ENCODE peak calls at places on chromosomes 2 and 18, in seven cellular contexts. One of them, this sample, is unnamed.

GRCh38 chr18:48750485-48751175 is 200.1 kb downstream of the SMAD7 start:
- DNase-seq in Ammon's horn: no peak
- DNase-seq in H54: no peak
- DNase-seq in fibroblast of mammary gland: peak
- DNase-seq in psoas muscle: peak
- DNase-seq in T-helper 2 cell: no peak
- DNase-seq in erythroblast: no peak
- DNase-seq in this sample: no peak

GRCh38 chr2:29223851-29224692 is 108.9 kb downstream of the CLIP4 start:
- DNase-seq in Ammon's horn: peak
- DNase-seq in psoas muscle: no peak
- DNase-seq in fibroblast of mammary gland: peak
- DNase-seq in erythroblast: no peak
- DNase-seq in T-helper 2 cell: no peak
- DNase-seq in H54: peak
- DNase-seq in this sample: no peak

GRCh38 chr18:9737814-9738160 is 29.7 kb downstream of the RAB31 start:
- DNase-seq in Ammon's horn: peak
- DNase-seq in erythroblast: peak
- DNase-seq in T-helper 2 cell: no peak
- DNase-seq in fibroblast of mammary gland: no peak
- DNase-seq in H54: no peak
- DNase-seq in psoas muscle: no peak
- DNase-seq in this sample: no peak

GRCh38 chr2:10375570-10376266 is 72.4 kb downstream of the ODC1 start:
- DNase-seq in T-helper 2 cell: no peak
- DNase-seq in Ammon's horn: peak
- DNase-seq in psoas muscle: no peak
- DNase-seq in erythroblast: no peak
- DNase-seq in H54: no peak
- DNase-seq in fibroblast of mammary gland: no peak
- DNase-seq in this sample: no peak

GRCh38 chr2:203631068-203631757 is 75.2 kb upstream of the CD28 start:
- DNase-seq in psoas muscle: no peak
- DNase-seq in fibroblast of mammary gland: peak
- DNase-seq in H54: no peak
- DNase-seq in erythroblast: no peak
- DNase-seq in T-helper 2 cell: no peak
- DNase-seq in Ammon's horn: no peak
- DNase-seq in this sample: no peak

GRCh38 chr2:218186876-218187649 is 20.3 kb upstream of the CXCR1 start:
- DNase-seq in erythroblast: no peak
- DNase-seq in T-helper 2 cell: no peak
- DNase-seq in psoas muscle: no peak
- DNase-seq in fibroblast of mammary gland: no peak
- DNase-seq in H54: no peak
- DNase-seq in Ammon's horn: no peak
- DNase-seq in this sample: no peak

GRCh38 chr2:110748489-110748867 is 16.1 kb downstream of the ACOXL start:
- DNase-seq in erythroblast: no peak
- DNase-seq in T-helper 2 cell: peak
- DNase-seq in Ammon's horn: no peak
- DNase-seq in psoas muscle: no peak
- DNase-seq in H54: no peak
- DNase-seq in fibroblast of mammary gland: no peak
- DNase-seq in this sample: no peak

GRCh38 chr2:105104208-105104731 is 66.4 kb downstream of the MRPS9 start:
- DNase-seq in H54: peak
- DNase-seq in erythroblast: no peak
- DNase-seq in Ammon's horn: no peak
- DNase-seq in fibroblast of mammary gland: peak
- DNase-seq in psoas muscle: no peak
- DNase-seq in T-helper 2 cell: no peak
- DNase-seq in this sample: no peak

GRCh38 chr18:21177742-21178305 is 64.2 kb upstream of the GREB1L start:
- DNase-seq in erythroblast: no peak
- DNase-seq in Ammon's horn: no peak
- DNase-seq in T-helper 2 cell: no peak
- DNase-seq in H54: no peak
- DNase-seq in fibroblast of mammary gland: no peak
- DNase-seq in psoas muscle: no peak
- DNase-seq in this sample: no peak

This sample was measured in NCI-H460.